ENCODE peak calls at places on chromosomes 7 and 10, in six cellular contexts. G is A549, O is HepG2, L is K562, X is endothelial cell of umbilical vein, V is GM12878. H is an unnamed sample.
A peak's percentile ranks its signal among the peaks of the same experiment; 100 is the strongest.

GRCh38 chr10:2938869-2939268 is 128.5 kb upstream of the PFKP start:
- DNase-seq in O (peak; percentile 5), X (peak; percentile 10), V (no peak), L (no peak), G (no peak), H (no peak)

GRCh38 chr7:7719235-7719634 is 828 bp upstream of the RPA3 start:
- DNase-seq in V (peak; percentile 77), L (no peak), O (peak; percentile 37), G (no peak), X (peak; percentile 42), H (peak; percentile 70)

GRCh38 chr7:151454306-151454705 is 14.4 kb upstream of the CRYGN start:
- DNase-seq in O (no peak), L (no peak), X (no peak), G (no peak), V (no peak), H (no peak)

GRCh38 chr7:136214356-136214755 is 237.2 kb upstream of the MTPN start:
- DNase-seq in X (no peak), L (no peak), V (no peak), G (no peak), O (no peak), H (no peak)

GRCh38 chr10:6151087-6151977 is 51.4 kb upstream of the PFKFB3 start:
- DNase-seq in G (peak; percentile 60), X (peak; percentile 83), L (peak; percentile 47), O (peak; percentile 36), V (peak; percentile 51), H (peak; percentile 79)

GRCh38 chr10:61839911-61840310 is 61.6 kb upstream of the ARID5B start:
- DNase-seq in V (no peak), G (no peak), O (no peak), L (no peak), X (no peak), H (no peak)

GRCh38 chr10:52762088-52762487 is 10.5 kb downstream of the MBL2 start:
- DNase-seq in G (no peak), O (no peak), V (no peak), L (no peak), X (no peak), H (no peak)

GRCh38 chr7:23341846-23342598 is 42.9 kb downstream of the MALSU1 start:
- DNase-seq in V (no peak), O (no peak), G (no peak), X (no peak), L (no peak), H (no peak)

GRCh38 chr10:79468841-79469585 is 23.6 kb upstream of the ZCCHC24 start:
- DNase-seq in O (no peak), L (no peak), V (no peak), X (no peak), G (no peak), H (peak; percentile 23)

GRCh38 chr7:7566651-7567611 is at the start of gene MIOS:
- DNase-seq in V (no peak), G (peak; percentile 88), O (peak; percentile 69), X (peak; percentile 75), L (peak; percentile 96), H (peak; percentile 92)

GRCh38 chr7:101172854-101173751 is 7.0 kb downstream of the NAT16 start:
- DNase-seq in V (no peak), X (peak; percentile 27), L (peak; percentile 56), G (no peak), O (no peak), H (no peak)

GRCh38 chr10:21071001-21071673 is 174.0 kb upstream of the NEBL start:
- DNase-seq in L (no peak), G (no peak), O (no peak), V (no peak), X (no peak), H (no peak)

GRCh38 chr7:8536431-8536830 is 103.0 kb downstream of the NXPH1 start:
- DNase-seq in O (no peak), L (no peak), V (no peak), X (no peak), G (no peak), H (peak; percentile 22)

GRCh38 chr10:1010703-1011102 is 15.0 kb downstream of the IDI2 start:
- DNase-seq in O (no peak), L (no peak), X (no peak), G (no peak), V (no peak), H (no peak)

GRCh38 chr7:157521061-157521731 is 184.4 kb downstream of the DNAJB6 start:
- DNase-seq in G (no peak), O (no peak), L (no peak), V (no peak), X (no peak), H (no peak)

GRCh38 chr7:41816111-41816510 is 113.2 kb upstream of the INHBA start:
- DNase-seq in G (no peak), X (no peak), V (peak; percentile 51), L (no peak), O (no peak), H (peak; percentile 95)

GRCh38 chr10:9228770-9229169 is 1174.3 kb downstream of the GATA3 start:
- DNase-seq in X (no peak), O (no peak), L (no peak), V (no peak), G (no peak), H (no peak)

GRCh38 chr10:52639652-52640051 is 132.9 kb downstream of the MBL2 start:
- DNase-seq in O (no peak), V (no peak), G (no peak), X (no peak), L (no peak), H (no peak)

GRCh38 chr10:77291596-77292505 is 345.8 kb downstream of the KCNMA1 start:
- DNase-seq in O (no peak), G (no peak), X (no peak), V (no peak), L (no peak), H (no peak)

GRCh38 chr7:106215868-106216516 is 68.8 kb downstream of the NAMPT start:
- DNase-seq in X (no peak), G (no peak), O (no peak), L (no peak), V (no peak), H (no peak)

GRCh38 chr7:21261627-21262564 is 166.0 kb upstream of the SP4 start:
- DNase-seq in G (peak; percentile 16), O (peak; percentile 32), L (peak; percentile 30), V (peak; percentile 12), X (peak; percentile 67), H (peak; percentile 62)

GRCh38 chr7:2231992-2232765 is 566 bp downstream of the MAD1L1 start:
- DNase-seq in G (no peak), V (no peak), O (peak; percentile 47), L (peak; percentile 82), X (peak; percentile 45), H (peak; percentile 66)

GRCh38 chr10:29841724-29842649 is 207.2 kb upstream of the SVIL start:
- DNase-seq in V (no peak), O (peak; percentile 56), L (no peak), G (peak; percentile 56), X (peak; percentile 43), H (no peak)

GRCh38 chr7:120373174-120373573 is 100.2 kb downstream of the KCND2 start:
- DNase-seq in L (no peak), X (peak; percentile 17), G (no peak), V (no peak), O (no peak), H (no peak)

GRCh38 chr7:38731195-38731594 is 100.0 kb upstream of the AMPH start:
- DNase-seq in V (no peak), X (no peak), G (no peak), L (no peak), O (no peak), H (no peak)

GRCh38 chr7:106947244-106947728 is 82.2 kb downstream of the PIK3CG start:
- DNase-seq in X (peak; percentile 83), L (peak; percentile 90), O (peak; percentile 35), V (no peak), G (peak; percentile 56), H (peak; percentile 79)

DNA sequence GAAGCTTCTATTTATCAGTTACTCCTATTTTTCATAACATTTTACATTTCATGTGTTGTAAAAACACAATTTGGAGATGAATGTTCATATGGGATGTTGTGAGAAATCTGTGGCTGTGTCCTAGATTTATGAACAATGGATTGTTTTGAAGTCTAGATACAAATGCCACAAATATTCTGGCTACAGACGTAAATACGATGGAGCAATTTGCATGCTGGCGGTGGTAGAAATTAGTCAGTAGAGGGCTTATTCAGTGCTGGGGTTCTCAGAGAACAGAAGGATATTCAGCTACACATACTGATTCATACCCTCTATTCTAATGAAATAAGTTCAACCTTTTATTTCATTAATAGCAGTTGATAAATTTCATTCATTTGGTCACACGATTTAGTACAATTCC is 48.8 kb downstream of the PLPP4 start:
- DNase-seq in G (no peak), V (no peak), L (no peak), O (no peak), X (no peak), H (no peak)
- TF ChIP-seq MYC in G (no peak), V (no peak), L (no peak), O (no peak), X (no peak), H (no peak)

DNA sequence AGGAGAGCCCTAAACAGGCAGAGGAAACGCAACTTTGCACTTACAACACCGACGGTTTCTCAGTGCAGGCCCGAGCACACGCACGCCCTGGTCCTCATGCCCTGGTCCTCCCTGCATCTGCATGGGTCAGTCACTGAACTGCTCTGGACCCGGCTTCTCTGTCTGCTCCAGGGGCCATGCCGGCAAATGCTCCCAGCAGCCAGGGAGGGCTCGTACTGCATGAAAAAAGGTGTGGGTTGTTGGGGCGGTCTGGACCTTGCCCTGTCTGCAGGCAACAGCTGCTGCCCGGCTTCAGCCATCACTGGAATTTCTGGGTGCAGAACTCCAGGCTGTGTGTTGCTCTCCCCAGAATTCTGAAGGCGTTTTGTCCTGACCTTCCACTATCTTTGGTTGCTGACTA is 317.3 kb upstream of the SHH start:
- DNase-seq in V (no peak), X (no peak), O (no peak), L (no peak), G (no peak), H (no peak)
- TF ChIP-seq CTCF in V (no peak), X (no peak), O (peak; percentile 34), L (no peak), G (no peak), H (no peak)

GRCh38 chr7:80347173-80347572 is 164.7 kb downstream of the GNAT3 start:
- DNase-seq in V (no peak), G (no peak), O (no peak), L (no peak), X (no peak), H (no peak)

GRCh38 chr7:80348221-80348620 is 163.6 kb downstream of the GNAT3 start:
- DNase-seq in O (no peak), V (no peak), G (no peak), L (no peak), X (no peak), H (no peak)

GRCh38 chr7:80350430-80350829 is 161.4 kb downstream of the GNAT3 start:
- DNase-seq in O (no peak), X (no peak), V (no peak), L (no peak), G (no peak), H (no peak)

DNA sequence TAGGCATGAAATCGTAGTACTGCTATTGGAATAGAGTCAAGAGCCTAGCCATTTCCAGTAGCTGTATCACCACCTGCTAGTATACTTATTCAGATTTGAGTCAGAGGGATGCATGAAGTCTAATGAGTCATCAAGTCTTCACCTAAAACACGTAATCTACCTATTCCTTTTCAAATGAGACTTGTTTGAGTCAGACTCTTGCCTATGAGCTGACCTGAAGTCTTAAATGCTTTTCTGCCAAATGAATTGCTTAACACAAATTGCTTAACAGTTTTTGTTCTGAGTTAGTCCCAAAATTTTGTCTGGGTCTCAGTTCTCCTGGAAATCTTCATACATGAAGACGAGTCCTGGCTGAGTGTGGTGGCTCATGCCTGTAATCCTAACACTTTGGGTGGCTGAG is 165.2 kb downstream of the GNAT3 start:
- DNase-seq in L (no peak), V (no peak), O (no peak), X (no peak), G (no peak), H (no peak)
- TF ChIP-seq MYC in L (no peak), V (no peak), O (no peak), X (no peak), G (no peak), H (no peak)

GRCh38 chr10:11706911-11707567 is 35.1 kb upstream of the ECHDC3 start:
- DNase-seq in L (peak; percentile 45), X (no peak), V (no peak), G (no peak), O (no peak), H (no peak)
- TF ChIP-seq CTCF in L (peak; percentile 35), X (no peak), V (no peak), G (no peak), O (no peak), H (peak; percentile 4)

H was measured in NB4.